ENCODE peak calls at places on chromosomes 16 and 17, in eight cellular contexts. H is GM03348; R is activated CD8-positive, alpha-beta T cell treated with anti-CD3 and anti-CD28 coated beads, Interleukin-2, amount 10 ng/mL, durations not matched to agents 7 days and 5 days; I is stimulated activated CD4-positive, alpha-beta T cell treated with anti-CD3 and anti-CD28 coated beads, Interleukin-12 subunit alpha, Interleukin-12 subunit beta, amount 100 ng/mL, for 4 hours; P is A549; Y is NCI-H2029; C is psoas muscle; L is GM12864. T is an unnamed sample.

GRCh38 chr17:3559270-3559645 is 1.6 kb upstream of the TRPV3 start:
- DNase-seq in H (no peak), R (no peak), I (no peak), P (no peak), Y (no peak), C (no peak), L (no peak), T (no peak)

GRCh38 chr17:253091-253846 is 71.8 kb upstream of the DOC2B start:
- DNase-seq in H (no peak), R (no peak), I (no peak), P (no peak), Y (no peak), C (no peak), L (no peak), T (no peak)

GRCh38 chr16:73031155-73031866 is 16.6 kb downstream of the ZFHX3 start:
- DNase-seq in H (no peak), R (no peak), I (no peak), P (no peak), Y (no peak), C (no peak), L (no peak), T (no peak)

GRCh38 chr17:82053556-82054263 is 2.0 kb downstream of the GPS1 start:
- DNase-seq in H (no peak), R (no peak), I (no peak), P (no peak), Y (no peak), C (peak), L (no peak), T (no peak)

GRCh38 chr17:64028874-64029464 is 8.5 kb upstream of the ICAM2 start:
- DNase-seq in H (peak), R (peak), I (peak), P (peak), Y (peak), C (peak), L (peak), T (peak)

GRCh38 chr17:2042355-2042929 is 620 bp downstream of the OVCA2 start:
- DNase-seq in H (no peak), R (no peak), I (no peak), P (peak), Y (no peak), C (no peak), L (no peak), T (no peak)

GRCh38 chr16:58366247-58367031 is 25.8 kb upstream of the GINS3 start:
- DNase-seq in H (no peak), R (no peak), I (no peak), P (peak), Y (no peak), C (no peak), L (no peak), T (no peak)

GRCh38 chr17:148757-149156 is 11.4 kb downstream of the SCGB1C2 start:
- DNase-seq in H (no peak), R (no peak), I (no peak), P (no peak), Y (no peak), C (peak), L (no peak), T (no peak)

GRCh38 chr17:74085434-74085833 is 118.0 kb upstream of the RPL38 start:
- DNase-seq in H (no peak), R (no peak), I (no peak), P (no peak), Y (no peak), C (no peak), L (no peak), T (no peak)

GRCh38 chr17:80724723-80725388 is 180.2 kb downstream of the RPTOR start:
- DNase-seq in H (peak), R (no peak), I (no peak), P (peak), Y (no peak), C (peak), L (no peak), T (no peak)

GRCh38 chr17:68515238-68515637 is 3.0 kb downstream of the PRKAR1A start:
- DNase-seq in H (no peak), R (no peak), I (no peak), P (no peak), Y (no peak), C (no peak), L (no peak), T (no peak)

GRCh38 chr17:75635610-75636202 is 2.5 kb downstream of the SMIM5 start:
- DNase-seq in H (no peak), R (no peak), I (no peak), P (no peak), Y (no peak), C (peak), L (no peak), T (no peak)

GRCh38 chr17:71085238-71086033 is 916.1 kb downstream of the KCNJ2 start:
- DNase-seq in H (no peak), R (no peak), I (no peak), P (peak), Y (no peak), C (no peak), L (no peak), T (no peak)

GRCh38 chr17:72226322-72226721 is 105.5 kb downstream of the SOX9 start:
- DNase-seq in H (no peak), R (no peak), I (no peak), P (no peak), Y (no peak), C (no peak), L (no peak), T (no peak)

GRCh38 chr16:70331588-70332358 is 14.9 kb upstream of the DDX19A start:
- DNase-seq in H (peak), R (no peak), I (no peak), P (no peak), Y (no peak), C (no peak), L (no peak), T (no peak)

GRCh38 chr17:82915010-82915696 is 75.3 kb upstream of the ZNF750 start:
- DNase-seq in H (no peak), R (no peak), I (no peak), P (no peak), Y (no peak), C (no peak), L (no peak), T (no peak)

GRCh38 chr17:76437467-76438402 is 15.2 kb downstream of the UBE2O start:
- DNase-seq in H (no peak), R (no peak), I (no peak), P (no peak), Y (no peak), C (no peak), L (no peak), T (no peak)

GRCh38 chr16:72995151-72995881 is 52.6 kb downstream of the ZFHX3 start:
- DNase-seq in H (no peak), R (peak), I (no peak), P (peak), Y (no peak), C (no peak), L (no peak), T (no peak)

GRCh38 chr17:82418001-82418986 is at the start of the genes HEXD and OGFOD3:
- DNase-seq in H (peak), R (peak), I (peak), P (peak), Y (peak), C (peak), L (no peak), T (peak)

GRCh38 chr17:38613981-38614779 is 8.4 kb upstream of the SRCIN1 start:
- DNase-seq in H (no peak), R (no peak), I (no peak), P (no peak), Y (peak), C (no peak), L (no peak), T (no peak)

GRCh38 chr16:90015586-90016338 is 3.5 kb downstream of the DBNDD1 start:
- DNase-seq in H (no peak), R (no peak), I (no peak), P (no peak), Y (no peak), C (no peak), L (no peak), T (no peak)

GRCh38 chr17:81394377-81394747 is 895 bp upstream of the BAHCC1 start:
- DNase-seq in H (no peak), R (no peak), I (no peak), P (no peak), Y (no peak), C (no peak), L (no peak), T (no peak)

GRCh38 chr16:88298166-88298881 is 84.4 kb upstream of the ZNF469 start:
- DNase-seq in H (peak), R (no peak), I (no peak), P (no peak), Y (no peak), C (peak), L (no peak), T (no peak)

GRCh38 chr16:83933885-83934683 is 19.0 kb upstream of the OSGIN1 start:
- DNase-seq in H (peak), R (no peak), I (no peak), P (no peak), Y (no peak), C (no peak), L (no peak), T (no peak)

GRCh38 chr16:26889751-26890150 is 177.0 kb upstream of the C16orf82 start:
- DNase-seq in H (no peak), R (no peak), I (no peak), P (no peak), Y (no peak), C (no peak), L (no peak), T (no peak)

GRCh38 chr16:82832861-82833260 is 206.1 kb downstream of the CDH13 start:
- DNase-seq in H (peak), R (no peak), I (no peak), P (no peak), Y (no peak), C (no peak), L (no peak), T (no peak)

GRCh38 chr17:42680331-42680808 is 1.3 kb downstream of the CCR10 start:
- DNase-seq in H (no peak), R (no peak), I (no peak), P (no peak), Y (no peak), C (no peak), L (no peak), T (no peak)

GRCh38 chr16:70345840-70346239 is 863 bp upstream of the DDX19A start:
- DNase-seq in H (no peak), R (no peak), I (no peak), P (no peak), Y (no peak), C (no peak), L (no peak), T (no peak)

GRCh38 chr17:81514735-81515529 is 2.3 kb upstream of the ACTG1 start:
- DNase-seq in H (peak), R (peak), I (peak), P (peak), Y (peak), C (peak), L (no peak), T (peak)

GRCh38 chr17:62162898-62163297 is 97.8 kb upstream of the MED13 start:
- DNase-seq in H (no peak), R (no peak), I (no peak), P (no peak), Y (no peak), C (no peak), L (no peak), T (no peak)

GRCh38 chr16:81729451-81729850 is 49.6 kb upstream of the PLCG2 start:
- DNase-seq in H (no peak), R (no peak), I (no peak), P (no peak), Y (no peak), C (no peak), L (no peak), T (no peak)

GRCh38 chr16:30509081-30509480 is 17.3 kb downstream of the ZNF768 start:
- DNase-seq in H (no peak), R (no peak), I (no peak), P (no peak), Y (no peak), C (no peak), L (no peak), T (no peak)

GRCh38 chr16:65375651-65376050 is 253.8 kb upstream of the CDH11 start:
- DNase-seq in H (no peak), R (no peak), I (no peak), P (no peak), Y (no peak), C (no peak), L (no peak), T (no peak)

GRCh38 chr17:29838961-29839360 is 91.1 kb downstream of the SSH2 start:
- DNase-seq in H (peak), R (no peak), I (no peak), P (no peak), Y (peak), C (no peak), L (no peak), T (no peak)

T was measured in activated effector memory CD4-positive, alpha-beta T cell treated with Interleukin-2 at 50 U/mL for 16 hours.